ENCODE peak calls at places on chromosomes 7 and 10, in ten cellular contexts. A is Daoy, W is NCI-H2227 treated with DMSO at 0.1 percent for 48 hours, T is NCI-H1417, K is head of caudate nucleus, J is endothelial cell, H is iris pigment epithelial cell, V is non-pigmented ciliary epithelial cell, I is IMR-90, C is T-helper 17 cell. R is an unnamed sample.

GRCh38 chr7:142362349-142362748 is 104.5 kb upstream of the PRSS58 start:
- DNase-seq in A (no peak), W (no peak), T (no peak), K (no peak), J (no peak), H (no peak), V (no peak), I (no peak), C (no peak), R (no peak)

GRCh38 chr7:158366916-158367633 is 220.5 kb downstream of the PTPRN2 start:
- DNase-seq in A (no peak), W (no peak), T (no peak), K (no peak), J (no peak), H (no peak), V (no peak), I (no peak), C (no peak), R (no peak)

GRCh38 chr10:93875032-93875358 is 18.8 kb upstream of the SLC35G1 start:
- DNase-seq in A (no peak), W (no peak), T (no peak), K (no peak), J (no peak), H (peak), V (no peak), I (peak), C (no peak), R (no peak)

GRCh38 chr10:107618461-107619093 is 454.1 kb upstream of the SORCS1 start:
- DNase-seq in A (no peak), W (no peak), T (no peak), K (no peak), J (no peak), H (no peak), V (no peak), I (no peak), C (no peak), R (no peak)

GRCh38 chr10:89589091-89589725 is 53.8 kb upstream of the SLC16A12 start:
- DNase-seq in A (no peak), W (no peak), T (no peak), K (no peak), J (no peak), H (peak), V (no peak), I (no peak), C (no peak), R (no peak)

GRCh38 chr10:118017850-118018249 is 28.9 kb downstream of the RAB11FIP2 start:
- DNase-seq in A (no peak), W (no peak), T (peak), K (no peak), J (no peak), H (no peak), V (no peak), I (no peak), C (no peak), R (no peak)

GRCh38 chr10:71392791-71393781 is 3.6 kb upstream of the CDH23 start:
- DNase-seq in A (no peak), W (no peak), T (no peak), K (no peak), J (no peak), H (no peak), V (no peak), I (no peak), C (no peak), R (peak)

GRCh38 chr7:2687881-2688318 is at the start of gene AMZ1:
- DNase-seq in A (peak), W (no peak), T (no peak), K (no peak), J (no peak), H (no peak), V (no peak), I (no peak), C (no peak), R (no peak)

GRCh38 chr10:43595739-43596298 is 10.4 kb upstream of the ZNF485 start:
- DNase-seq in A (no peak), W (no peak), T (no peak), K (no peak), J (no peak), H (no peak), V (no peak), I (no peak), C (no peak), R (no peak)

GRCh38 chr7:107355616-107356015 is 114.2 kb upstream of the GPR22 start:
- DNase-seq in A (no peak), W (no peak), T (no peak), K (no peak), J (no peak), H (peak), V (peak), I (peak), C (no peak), R (no peak)

GRCh38 chr10:121216721-121217181 is 365.6 kb downstream of the WDR11 start:
- DNase-seq in A (peak), W (no peak), T (no peak), K (peak), J (no peak), H (no peak), V (no peak), I (no peak), C (no peak), R (no peak)

GRCh38 chr7:80232969-80233724 is 98.5 kb downstream of the GNAI1 start:
- DNase-seq in A (no peak), W (no peak), T (no peak), K (no peak), J (no peak), H (no peak), V (no peak), I (no peak), C (no peak), R (no peak)